ENCODE peak calls at places on chromosomes 16 and 17, in five cellular contexts. O is A549, Y is adrenal gland, P is pancreas, K is body of pancreas. G is an unnamed sample.
A peak's percentile ranks its signal among the peaks of the same experiment; 100 is the strongest.

GRCh38 chr17:65027305-65027704 is 29.2 kb downstream of the GNA13 start:
- DNase-seq in O (peak; percentile 74), Y (no peak), P (no peak), K (no peak), G (no peak)

GRCh38 chr16:50733468-50733867 is 8.4 kb upstream of the CYLD start:
- DNase-seq in O (no peak), Y (no peak), P (no peak), K (no peak), G (no peak)

GRCh38 chr16:22070361-22071351 is 21.7 kb upstream of the VWA3A start:
- DNase-seq in O (no peak), Y (peak; percentile 29), P (no peak), K (no peak), G (no peak)

GRCh38 chr17:38671939-38672720 is 2.6 kb downstream of the EPOP start:
- DNase-seq in O (no peak), Y (no peak), P (no peak), K (no peak), G (no peak)

GRCh38 chr17:62045517-62045916 is 19.6 kb downstream of the MED13 start:
- DNase-seq in O (no peak), Y (no peak), P (no peak), K (no peak), G (no peak)

GRCh38 chr16:9666834-9667480 is 515.3 kb downstream of the GRIN2A start:
- DNase-seq in O (no peak), Y (no peak), P (no peak), K (no peak), G (peak; percentile 45)

GRCh38 chr16:12330541-12330940 is 354.0 kb downstream of the SNX29 start:
- DNase-seq in O (no peak), Y (no peak), P (no peak), K (no peak), G (no peak)

GRCh38 chr17:61551255-61551742 is 39.7 kb downstream of the NACA2 start:
- DNase-seq in O (peak; percentile 68), Y (no peak), P (no peak), K (no peak), G (no peak)

GRCh38 chr16:84378567-84378966 is 10.2 kb downstream of the ATP2C2 start:
- DNase-seq in O (no peak), Y (no peak), P (no peak), K (no peak), G (no peak)

GRCh38 chr17:43823350-43824084 is 9.4 kb downstream of the MPP3 start:
- DNase-seq in O (no peak), Y (peak; percentile 62), P (no peak), K (no peak), G (peak; percentile 43)

GRCh38 chr16:12210258-12210880 is 233.8 kb downstream of the SNX29 start:
- DNase-seq in O (no peak), Y (no peak), P (no peak), K (no peak), G (no peak)

GRCh38 chr16:22274916-22275315 is 22.3 kb upstream of the POLR3E start:
- DNase-seq in O (no peak), Y (no peak), P (no peak), K (no peak), G (no peak)

GRCh38 chr16:84043486-84044107 is 1.0 kb upstream of the SLC38A8 start:
- DNase-seq in O (no peak), Y (peak; percentile 58), P (no peak), K (no peak), G (no peak)

GRCh38 chr17:29169806-29170591 is 10.2 kb downstream of the MYO18A start:
- DNase-seq in O (no peak), Y (peak; percentile 47), P (no peak), K (no peak), G (no peak)

GRCh38 chr17:7346761-7347614 is 5.0 kb upstream of the KCTD11 start:
- DNase-seq in O (no peak), Y (no peak), P (no peak), K (peak; percentile 13), G (no peak)

GRCh38 chr17:49577651-49577935 is 1.9 kb downstream of the NXPH3 start:
- DNase-seq in O (no peak), Y (no peak), P (no peak), K (no peak), G (no peak)
- H3K4me3 ChIP-seq in O (no peak overlapping the region), Y (peak overlapping the region; percentile 68), P (no peak overlapping the region), K (no peak overlapping the region), G (no peak overlapping the region)

GRCh38 chr17:3960764-3961163 is 3.5 kb downstream of the ATP2A3 start:
- DNase-seq in O (no peak), Y (peak; percentile 95), P (no peak), K (peak; percentile 35), G (peak; percentile 44)
- H3K4me1 ChIP-seq in O (peaks cover 39% of the 10 kb centered on the region), Y (peaks cover 13% of the 10 kb centered on the region), P (peaks cover 3% of the 10 kb centered on the region), K (peaks cover 60% of the 10 kb centered on the region), G (peaks cover 33% of the 10 kb centered on the region)

DNA sequence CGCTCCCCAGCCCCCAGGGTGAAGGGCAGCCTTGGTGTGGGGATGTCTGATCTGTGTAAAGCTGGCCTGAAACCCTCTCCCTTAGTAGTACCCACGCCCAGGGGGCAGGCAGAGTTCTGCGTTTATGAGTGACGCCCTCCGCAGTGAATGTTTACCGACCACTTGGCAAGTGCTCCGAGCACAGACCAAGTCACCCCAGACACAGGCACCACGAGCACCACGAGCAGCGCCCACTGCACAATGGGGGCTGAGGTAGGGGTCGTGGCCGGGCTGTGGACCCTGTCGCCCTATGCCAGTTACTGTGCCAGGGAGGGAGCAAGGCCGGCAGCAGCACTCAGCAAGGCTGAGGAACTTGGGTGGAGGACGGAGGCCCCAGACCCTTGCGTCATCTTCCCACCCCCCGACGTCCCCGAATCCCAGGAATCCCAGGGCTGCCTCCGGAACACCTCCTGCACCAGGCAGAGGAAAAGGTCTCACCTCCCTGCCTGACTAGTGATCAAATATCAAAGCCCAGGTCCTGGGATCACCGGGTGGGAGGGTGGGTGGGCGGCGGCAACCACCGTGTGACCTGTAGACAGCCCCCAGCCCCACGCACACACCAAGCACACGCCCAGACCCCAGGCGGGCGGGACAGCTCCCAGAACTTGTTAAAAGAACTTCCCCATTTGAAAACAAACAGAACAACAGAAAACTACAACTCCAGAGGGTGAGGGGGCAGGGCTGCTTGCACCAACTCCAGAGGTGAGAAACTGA is 5.3 kb downstream of the VASN start:
- DNase-seq in O (no peak), Y (no peak), P (no peak), K (peak; percentile 18), G (no peak)
- H3K4me3 ChIP-seq in O (no peak overlapping the region), Y (no peak overlapping the region), P (no peak overlapping the region), K (no peak overlapping the region), G (no peak overlapping the region)

GRCh38 chr16:20900299-20901067 is at the start of the genes DCUN1D3 and LYRM1:
- DNase-seq in O (peak; percentile 99), Y (peak; percentile 99), P (peak; percentile 95), K (peak; percentile 97), G (peak; percentile 96)

GRCh38 chr16:20898938-20899502 is 1.1 kb downstream of the DCUN1D3 start:
- DNase-seq in O (no peak), Y (no peak), P (no peak), K (no peak), G (no peak)

GRCh38 chr16:20901068-20901440 is 483 bp downstream of the LYRM1 start:
- DNase-seq in O (no peak), Y (no peak), P (no peak), K (no peak), G (no peak)

GRCh38 chr16:20897897-20898296 is 2.3 kb downstream of the DCUN1D3 start:
- DNase-seq in O (no peak), Y (no peak), P (no peak), K (no peak), G (no peak)

DNA sequence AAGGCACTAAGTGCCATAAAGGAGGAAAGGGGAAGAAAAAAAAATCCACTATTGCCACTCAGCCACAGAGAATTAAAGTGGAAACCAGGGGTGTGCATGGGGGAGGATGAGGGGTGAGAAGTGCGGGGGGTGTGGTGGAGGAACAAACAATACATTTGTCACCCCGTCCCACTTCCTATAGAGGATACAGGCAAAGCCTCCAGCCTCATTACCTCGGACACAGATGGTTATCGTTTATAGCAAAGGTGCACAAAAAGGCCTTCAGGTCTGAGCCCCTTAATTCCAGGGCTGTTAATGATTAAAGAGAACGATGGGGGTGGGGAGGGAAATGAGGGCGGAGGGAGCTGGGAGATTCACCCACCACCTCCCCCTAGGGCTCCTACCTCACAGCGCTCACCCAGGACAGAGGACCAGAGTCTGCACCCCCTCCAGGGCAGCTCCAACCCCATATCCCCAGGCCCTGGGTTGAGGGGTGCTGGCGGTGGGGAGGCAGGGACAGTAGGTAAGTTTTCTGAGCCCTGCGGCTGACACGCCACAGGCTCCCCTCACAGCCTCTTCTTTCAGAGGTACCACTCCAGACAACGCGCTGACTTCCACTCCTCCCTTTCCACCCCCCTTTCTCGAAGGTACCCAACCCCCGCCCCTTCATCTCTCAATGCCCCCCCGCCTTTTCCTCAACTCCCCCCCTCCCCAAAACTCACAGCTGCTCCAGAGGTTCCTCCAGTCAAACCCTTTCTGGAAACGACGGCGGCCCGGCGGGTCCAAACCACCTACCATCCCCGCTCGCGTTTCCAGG is 457 bp downstream of the DCUN1D3 start:
- DNase-seq in O (peak; percentile 36), Y (peak; percentile 43), P (peak; percentile 45), K (peak; percentile 30), G (no peak)
- H3K4me1 ChIP-seq in O (peaks cover 60% of the 10 kb centered on the region), Y (peaks cover 30% of the 10 kb centered on the region), P (peaks cover 12% of the 10 kb centered on the region), K (peaks cover 63% of the 10 kb centered on the region), G (peaks cover 12% of the 10 kb centered on the region)

GRCh38 chr16:73052441-73053030 is 4.6 kb upstream of the ZFHX3 start:
- DNase-seq in O (no peak), Y (no peak), P (no peak), K (no peak), G (no peak)
- H3K4me3 ChIP-seq in O (peak overlapping the region; percentile 84), Y (peak overlapping the region; percentile 33), P (no peak overlapping the region), K (no peak overlapping the region), G (no peak overlapping the region)

GRCh38 chr17:50042211-50042610 is 13.7 kb upstream of the ITGA3 start:
- DNase-seq in O (no peak), Y (no peak), P (no peak), K (no peak), G (no peak)
- H3K4me1 ChIP-seq in O (peaks cover 56% of the 10 kb centered on the region), Y (peaks cover 10% of the 10 kb centered on the region), P (peaks cover 2% of the 10 kb centered on the region), K (peaks cover 37% of the 10 kb centered on the region), G (peaks cover 4% of the 10 kb centered on the region)